ENCODE peak calls at places on chromosome 13, in five cellular contexts. V is activated B cell treated with CpG ODN at 0.5 μM for 24 hours, Z is colonic mucosa, R is IMR-90, S is GM23338. X is an unnamed sample.

GRCh38 chr13:102369303-102369702 is 32.5 kb downstream of the FGF14 start:
- DNase-seq in S (no peak), R (no peak), Z (no peak), V (no peak), X (no peak)

GRCh38 chr13:59755647-59756290 is 408.0 kb downstream of the DIAPH3 start:
- DNase-seq in R (no peak), Z (no peak), V (no peak), S (no peak), X (no peak)

GRCh38 chr13:99955747-99956472 is 15.7 kb downstream of the ZIC5 start:
- DNase-seq in Z (no peak), S (peak), R (peak), V (no peak), X (no peak)

GRCh38 chr13:41916173-41916954 is 44.5 kb downstream of the VWA8 start:
- DNase-seq in S (no peak), V (no peak), R (peak), Z (no peak), X (no peak)

GRCh38 chr13:109243311-109243951 is 543.0 kb downstream of the IRS2 start:
- DNase-seq in Z (no peak), S (peak), R (peak), V (no peak), X (no peak)

GRCh38 chr13:28805193-28805819 is 14.8 kb upstream of the MTUS2 start:
- DNase-seq in V (no peak), Z (peak), R (no peak), S (peak), X (no peak)

GRCh38 chr13:72643339-72643989 is 84.0 kb downstream of the MZT1 start:
- DNase-seq in Z (peak), V (no peak), R (peak), S (peak), X (peak)

GRCh38 chr13:112818040-112818697 is 128.3 kb downstream of the ATP11A start:
- DNase-seq in R (no peak), V (no peak), Z (no peak), S (no peak), X (no peak)

GRCh38 chr13:27474751-27475268 is 24.4 kb upstream of the MTIF3 start:
- DNase-seq in R (no peak), V (no peak), Z (no peak), S (no peak), X (no peak)

GRCh38 chr13:34886987-34887386 is 55.1 kb upstream of the NBEA start:
- DNase-seq in S (no peak), V (no peak), Z (no peak), R (no peak), X (no peak)

GRCh38 chr13:91632071-91632470 is 233.7 kb downstream of the GPC5 start:
- DNase-seq in R (peak), S (no peak), Z (no peak), V (no peak), X (no peak)

GRCh38 chr13:20654156-20654555 is 49.3 kb upstream of the IL17D start:
- DNase-seq in V (no peak), Z (no peak), R (peak), S (no peak), X (no peak)

GRCh38 chr13:112712451-112712881 is 22.6 kb downstream of the ATP11A start:
- DNase-seq in R (no peak), V (no peak), S (no peak), Z (no peak), X (no peak)

GRCh38 chr13:77040076-77040475 is 13.1 kb upstream of the FBXL3 start:
- DNase-seq in V (no peak), R (no peak), Z (no peak), S (no peak), X (no peak)

GRCh38 chr13:72788831-72789230 is 6.9 kb downstream of the PIBF1 start:
- DNase-seq in Z (no peak), S (no peak), V (no peak), R (no peak), X (no peak)

GRCh38 chr13:72565893-72566292 is 161.5 kb downstream of the MZT1 start:
- DNase-seq in R (peak), V (no peak), S (peak), Z (no peak), X (no peak)

GRCh38 chr13:67440240-67440639 is 210.1 kb upstream of the PCDH9 start:
- DNase-seq in V (no peak), R (no peak), Z (no peak), S (no peak), X (no peak)

GRCh38 chr13:110589991-110590390 is 25.4 kb upstream of the NAXD start:
- DNase-seq in R (no peak), S (no peak), V (no peak), Z (no peak), X (no peak)

GRCh38 chr13:95301135-95301946 is at the start of gene ABCC4:
- DNase-seq in S (peak), Z (peak), R (peak), V (peak), X (peak)

GRCh38 chr13:48634631-48635030 is 19.1 kb upstream of the CYSLTR2 start:
- DNase-seq in R (no peak), Z (no peak), V (no peak), S (no peak), X (no peak)

GRCh38 chr13:27147530-27148170 is 24.0 kb downstream of the USP12 start:
- DNase-seq in R (peak), V (peak), Z (no peak), S (no peak), X (no peak)

GRCh38 chr13:85693889-85694511 is 105.2 kb downstream of the SLITRK6 start:
- DNase-seq in Z (no peak), V (no peak), R (peak), S (peak), X (no peak)

GRCh38 chr13:111313911-111314425 is 6.5 kb upstream of the TEX29 start:
- DNase-seq in S (no peak), R (no peak), V (no peak), Z (no peak), X (no peak)

GRCh38 chr13:24071423-24072075 is 89.0 kb upstream of the SPATA13 start:
- DNase-seq in V (no peak), R (peak), S (no peak), Z (no peak), X (no peak)

GRCh38 chr13:22061371-22061805 is 390.5 kb downstream of the FGF9 start:
- DNase-seq in R (no peak), S (peak), Z (no peak), V (peak), X (no peak)

GRCh38 chr13:46684287-46685001 is 112.5 kb downstream of the ESD start:
- DNase-seq in S (peak), Z (no peak), R (no peak), V (no peak), X (no peak)

GRCh38 chr13:44884076-44884729 is 105.1 kb downstream of the NUFIP1 start:
- DNase-seq in S (no peak), Z (no peak), R (peak), V (no peak), X (no peak)

GRCh38 chr13:43171489-43171888 is 148.1 kb downstream of the DNAJC15 start:
- DNase-seq in S (no peak), V (no peak), R (no peak), Z (no peak), X (no peak)

GRCh38 chr13:73778242-73778864 is 355.9 kb downstream of the KLF12 start:
- DNase-seq in V (no peak), Z (no peak), S (no peak), R (no peak), X (no peak)

DNA sequence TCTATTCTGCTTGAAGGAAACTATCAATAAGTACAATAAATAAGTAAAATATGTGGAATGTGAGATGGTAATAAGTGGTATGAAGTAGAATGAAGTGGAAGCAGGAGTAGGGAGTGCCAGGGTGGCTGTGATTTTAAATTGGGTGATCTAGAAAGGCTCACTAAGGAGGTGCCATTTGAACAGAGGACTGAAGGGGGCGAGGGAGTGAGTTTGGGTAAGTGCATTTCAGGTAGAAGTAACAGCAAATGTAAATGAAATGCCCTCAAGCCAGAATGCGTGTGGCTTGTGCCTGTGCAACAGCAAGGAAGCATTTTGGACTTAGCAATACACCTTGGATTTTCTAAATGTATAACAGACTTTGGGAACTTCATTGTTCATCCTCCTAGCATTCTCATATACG is 77.1 kb downstream of the CCNA1 start:
- DNase-seq in R (no peak), V (no peak), Z (no peak), S (peak), X (no peak)
- TF ChIP-seq CTCF in R (no peak), V (no peak), Z (no peak), S (peak), X (no peak)

GRCh38 chr13:37769078-37769477 is 100.5 kb downstream of the TRPC4 start:
- DNase-seq in R (no peak), V (no peak), Z (no peak), S (peak), X (no peak)
- TF ChIP-seq CTCF in R (no peak), V (no peak), Z (no peak), S (peak), X (no peak)

GRCh38 chr13:84455143-84455905 is 573.0 kb upstream of the SLITRK1 start:
- DNase-seq in Z (no peak), V (no peak), S (peak), R (no peak), X (no peak)
- TF ChIP-seq CTCF in Z (no peak), V (no peak), S (peak), R (no peak), X (no peak)

GRCh38 chr13:87280139-87280538 is 391.0 kb upstream of the SLITRK5 start:
- DNase-seq in Z (no peak), V (no peak), S (peak), R (no peak), X (no peak)
- TF ChIP-seq CTCF in Z (no peak), V (no peak), S (peak), R (no peak), X (no peak)

DNA sequence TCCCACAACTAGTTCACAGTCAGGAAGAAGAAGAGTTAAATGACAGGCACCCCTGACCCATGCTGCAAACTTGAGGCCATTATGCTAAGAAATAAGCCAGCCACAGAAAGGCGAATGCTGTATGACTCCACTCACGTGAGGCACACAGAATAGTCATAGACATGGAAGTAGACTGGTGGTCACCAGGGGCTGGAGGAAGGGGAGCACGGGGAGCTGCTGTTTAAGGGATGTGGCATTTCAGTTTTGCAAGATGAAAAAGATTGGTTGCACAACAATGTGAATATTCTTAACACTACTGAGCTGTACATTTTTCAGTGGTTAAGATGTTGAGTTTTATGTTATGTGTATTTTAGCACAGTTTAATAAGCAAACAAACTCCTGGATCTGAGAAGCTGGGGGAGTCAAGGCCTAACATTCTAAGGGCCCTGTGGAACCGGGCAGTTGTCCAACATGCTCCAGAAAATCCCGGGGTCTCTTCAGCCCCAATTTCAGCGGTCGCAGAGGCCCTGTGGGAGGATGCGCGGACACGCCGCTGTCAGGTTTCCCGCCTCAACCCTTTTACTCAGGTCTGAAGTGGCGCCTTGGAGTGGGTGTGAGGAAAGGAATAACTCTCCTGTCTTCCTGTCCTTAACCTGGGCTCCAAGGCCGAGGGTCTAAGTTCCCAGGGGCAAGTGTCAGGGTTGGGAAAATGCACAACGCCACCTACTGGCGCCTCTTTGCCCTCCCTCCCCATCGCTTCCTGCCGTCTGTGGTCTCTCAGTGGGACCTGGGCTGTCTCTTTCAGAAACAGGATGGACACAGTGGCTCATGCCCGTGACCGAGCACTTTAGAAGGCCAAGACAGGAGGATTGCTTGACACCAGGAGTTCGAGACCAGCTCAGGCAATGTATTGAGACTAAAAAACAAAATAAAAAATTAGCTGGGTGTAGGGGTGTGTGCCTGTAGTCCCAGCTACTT is 4.4 kb upstream of the TMEM272 start:
- DNase-seq in S (peak), R (peak), Z (peak), V (no peak), X (no peak)
- TF ChIP-seq CTCF in S (peak), R (peak), Z (peak), V (no peak), X (peak)

X was measured in natural killer cell.